ENCODE peak calls at places on chromosomes 12 and 14, in nine cellular contexts. X is GM20000; E is WTC11; V is hepatocyte; T is colonic mucosa; S is CD8-positive, alpha-beta T cell; M is OCI-LY7; Y is right lobe of liver; N is lower lobe of right lung. B is an unnamed sample.

GRCh38 chr12:46580445-46580844 is 207.9 kb upstream of the SLC38A2 start:
- DNase-seq in X (no peak), E (no peak), V (no peak), T (no peak), S (no peak), M (no peak), Y (no peak), N (no peak), B (no peak)

GRCh38 chr12:22687677-22688076 is 62.7 kb downstream of the ETNK1 start:
- DNase-seq in X (peak; percentile 32), E (no peak), V (no peak), T (no peak), S (no peak), M (no peak), Y (no peak), N (no peak), B (no peak)

GRCh38 chr14:68815288-68816182 is 22.7 kb upstream of the ZFP36L1 start:
- DNase-seq in X (peak; percentile 28), E (no peak), V (no peak), T (no peak), S (no peak), M (peak; percentile 57), Y (peak; percentile 81), N (no peak), B (no peak)

GRCh38 chr12:20264608-20265114 is 103.7 kb upstream of the PDE3A start:
- DNase-seq in X (no peak), E (peak; percentile 51), V (no peak), T (no peak), S (no peak), M (no peak), Y (no peak), N (no peak), B (no peak)

GRCh38 chr14:99245541-99246511 is 26.2 kb downstream of the BCL11B start:
- DNase-seq in X (no peak), E (peak; percentile 88), V (peak; percentile 59), T (no peak), S (peak; percentile 50), M (no peak), Y (no peak), N (peak; percentile 25), B (peak; percentile 36)

GRCh38 chr14:68627050-68627867 is 165.6 kb downstream of the ZFP36L1 start:
- DNase-seq in X (no peak), E (no peak), V (no peak), T (peak; percentile 15), S (no peak), M (no peak), Y (peak; percentile 81), N (no peak), B (no peak)

GRCh38 chr14:39419272-39419671 is 13.0 kb downstream of the FBXO33 start:
- DNase-seq in X (no peak), E (no peak), V (no peak), T (no peak), S (no peak), M (no peak), Y (no peak), N (no peak), B (no peak)

GRCh38 chr14:37150414-37150813 is 22.0 kb downstream of the SLC25A21 start:
- DNase-seq in X (no peak), E (no peak), V (peak; percentile 56), T (no peak), S (no peak), M (peak; percentile 40), Y (no peak), N (no peak), B (no peak)

GRCh38 chr14:69701857-69702256 is 65.1 kb upstream of the SRSF5 start:
- DNase-seq in X (no peak), E (no peak), V (no peak), T (no peak), S (no peak), M (peak; percentile 50), Y (no peak), N (no peak), B (no peak)

GRCh38 chr14:91636604-91637003 is 95.3 kb downstream of the CATSPERB start:
- DNase-seq in X (no peak), E (no peak), V (no peak), T (no peak), S (no peak), M (no peak), Y (no peak), N (no peak), B (no peak)

DNA sequence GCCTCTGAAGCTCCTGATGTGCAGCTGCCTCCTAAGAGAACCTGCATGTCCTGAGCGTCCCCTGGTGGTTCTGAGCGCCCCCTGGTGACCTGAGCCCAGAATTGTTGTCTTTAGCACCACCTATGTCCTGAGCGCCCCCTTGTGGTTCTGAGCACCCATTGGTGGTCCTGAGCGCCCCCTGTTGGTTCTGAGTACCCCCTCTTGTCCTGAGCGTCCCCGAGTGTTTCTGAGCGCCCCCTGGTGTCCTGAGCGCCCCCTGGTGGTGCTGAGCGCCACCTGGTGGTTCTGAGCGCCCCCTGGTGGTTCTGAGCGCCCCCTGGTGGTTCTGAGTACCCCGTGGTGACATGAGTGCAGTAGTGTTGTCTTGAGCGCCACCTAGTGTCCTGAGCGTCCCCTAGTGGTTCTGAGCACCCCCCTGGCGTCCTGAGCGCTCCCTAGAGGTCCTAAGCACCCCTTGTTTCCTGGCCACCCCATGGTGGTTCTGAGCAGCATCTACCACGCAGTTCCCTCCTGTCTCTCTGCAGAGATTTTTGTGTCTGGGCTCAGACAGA is 782.5 kb downstream of the TMEM121 start:
- DNase-seq in X (peak; percentile 81), E (peak; percentile 42), V (no peak), T (peak; percentile 49), S (peak; percentile 73), M (peak; percentile 80), Y (no peak), N (peak; percentile 67), B (peak; percentile 4)
- TF ChIP-seq CTCF in X (peak; percentile 98), E (peak; percentile 70), V (no peak), T (peak; percentile 21), S (peak; percentile 58), M (peak; percentile 100), Y (peak; percentile 47), N (peak; percentile 54), B (peak; percentile 61)

GRCh38 chr14:35378638-35379568 is 25.6 kb downstream of the NFKBIA start:
- DNase-seq in X (no peak), E (no peak), V (no peak), T (peak; percentile 69), S (no peak), M (no peak), Y (no peak), N (no peak), B (no peak)
- TF ChIP-seq CTCF in X (no peak), E (no peak), V (no peak), T (no peak), S (no peak), M (no peak), Y (no peak), N (no peak), B (no peak)

DNA sequence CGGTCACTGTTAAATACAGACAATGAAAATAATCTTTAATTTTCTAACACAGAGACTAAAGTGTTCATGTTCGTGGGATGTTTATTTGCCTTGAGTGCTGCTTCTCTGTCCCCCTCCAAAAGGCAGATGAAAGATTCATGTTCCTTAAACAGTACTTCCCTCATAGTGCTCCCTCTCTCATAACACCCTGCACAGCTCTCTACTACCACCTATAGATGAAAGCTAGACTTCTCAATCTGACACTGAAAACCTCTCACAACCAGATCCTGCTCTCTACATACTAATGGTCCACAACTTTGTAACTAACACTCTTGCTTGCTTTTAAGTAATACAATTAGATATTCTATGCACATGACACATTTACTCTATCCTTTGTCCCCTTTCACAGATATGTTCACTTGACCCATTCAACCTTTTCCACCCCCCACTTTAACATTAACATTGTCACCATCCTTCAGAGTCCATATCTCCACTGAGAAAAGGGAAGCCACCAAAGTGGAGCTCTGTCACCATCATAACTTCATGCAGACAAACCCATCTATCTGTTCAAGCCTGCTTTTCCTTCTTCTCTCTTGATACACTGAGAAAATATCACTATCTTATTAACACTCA is 266.4 kb upstream of the USP15 start:
- DNase-seq in X (no peak), E (no peak), V (peak; percentile 56), T (no peak), S (no peak), M (peak; percentile 22), Y (no peak), N (no peak), B (peak; percentile 15)
- TF ChIP-seq CTCF in X (peak; percentile 28), E (peak; percentile 55), V (peak; percentile 65), T (peak; percentile 45), S (no peak), M (peak; percentile 74), Y (peak; percentile 80), N (peak; percentile 51), B (peak; percentile 28)

DNA sequence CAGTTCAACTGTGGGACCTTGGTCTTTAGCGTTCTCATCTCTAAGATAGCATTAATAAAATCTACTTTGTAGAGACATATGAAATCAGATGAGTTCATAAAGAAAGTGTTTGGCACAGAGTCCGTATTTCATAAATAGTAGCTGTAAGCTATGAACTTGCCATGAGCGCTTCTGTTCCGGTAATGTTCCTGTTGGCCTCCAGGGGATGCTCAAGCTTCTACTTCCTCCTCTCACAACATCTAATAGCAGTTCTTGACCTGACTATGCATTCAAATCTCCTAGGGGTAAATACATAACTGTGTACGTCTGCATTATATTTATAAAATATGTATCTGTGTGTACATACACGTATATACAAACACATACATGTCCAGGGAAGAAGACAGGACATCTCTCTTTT is 288.2 kb upstream of the TMPO start:
- DNase-seq in X (no peak), E (peak; percentile 23), V (no peak), T (no peak), S (no peak), M (peak; percentile 20), Y (no peak), N (no peak), B (no peak)
- TF ChIP-seq CTCF in X (no peak), E (peak; percentile 81), V (peak; percentile 12), T (no peak), S (no peak), M (peak; percentile 71), Y (peak; percentile 13), N (peak; percentile 22), B (peak; percentile 50)

DNA sequence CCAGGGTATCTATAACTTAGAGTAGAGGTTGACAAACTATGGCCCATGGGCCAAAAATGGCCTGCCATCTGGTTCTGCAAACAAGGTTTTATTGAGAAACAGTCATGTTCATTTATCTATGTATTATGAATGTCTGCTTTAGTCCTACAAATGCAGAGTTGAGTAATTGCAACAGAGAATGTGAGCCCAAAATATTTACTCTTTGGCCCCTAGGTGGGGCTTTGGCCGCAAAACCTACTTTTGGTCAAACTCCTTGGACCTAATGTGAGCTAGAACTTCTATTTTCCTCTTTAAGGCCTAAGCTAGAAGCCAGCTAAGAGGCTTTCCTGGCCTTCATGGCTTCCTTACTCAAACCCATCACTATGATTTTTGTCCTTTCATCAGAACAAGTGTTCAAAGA is 379.1 kb downstream of the NELL2 start:
- DNase-seq in X (no peak), E (no peak), V (no peak), T (no peak), S (no peak), M (peak; percentile 12), Y (no peak), N (no peak), B (no peak)
- TF ChIP-seq CTCF in X (no peak), E (no peak), V (peak; percentile 4), T (no peak), S (no peak), M (peak; percentile 65), Y (no peak), N (no peak), B (no peak)

B was measured in endothelial cell.